ENCODE peak calls at places on chromosomes 11 and 22, in ten cellular contexts. One of them, this sample, is unnamed. For H3K27me3 and H3K36me3, the result is how much of the 10 kb centered on the place peaks cover.

GRCh38 chr11:26950260-26950719 is 43.6 kb upstream of the FIBIN start:
- DNase-seq in neuronal stem cell: no peak
- DNase-seq in CD8-positive, alpha-beta memory T cell: no peak
- DNase-seq in pancreas: peak
- DNase-seq in uterus: no peak
- DNase-seq in IMR-90: peak
- DNase-seq in cardiac muscle cell: peak
- DNase-seq in H1: no peak
- DNase-seq in mesendoderm: no peak
- DNase-seq in tibial nerve: no peak
- DNase-seq in this sample: peak

GRCh38 chr11:24588075-24588474 is 91.2 kb downstream of the LUZP2 start:
- DNase-seq in tibial nerve: no peak
- DNase-seq in IMR-90: peak
- DNase-seq in H1: no peak
- DNase-seq in mesendoderm: no peak
- DNase-seq in pancreas: no peak
- DNase-seq in CD8-positive, alpha-beta memory T cell: no peak
- DNase-seq in uterus: no peak
- DNase-seq in neuronal stem cell: no peak
- DNase-seq in cardiac muscle cell: peak
- DNase-seq in this sample: no peak

GRCh38 chr22:29979645-29980303 is 96.8 kb downstream of the MTMR3 start:
- DNase-seq in mesendoderm: no peak
- DNase-seq in tibial nerve: no peak
- DNase-seq in cardiac muscle cell: no peak
- DNase-seq in IMR-90: no peak
- DNase-seq in neuronal stem cell: no peak
- DNase-seq in pancreas: no peak
- DNase-seq in H1: no peak
- DNase-seq in CD8-positive, alpha-beta memory T cell: no peak
- DNase-seq in uterus: no peak
- DNase-seq in this sample: no peak

GRCh38 chr11:35177370-35177769 is 38.4 kb downstream of the CD44 start:
- DNase-seq in uterus: no peak
- DNase-seq in pancreas: no peak
- DNase-seq in tibial nerve: no peak
- DNase-seq in CD8-positive, alpha-beta memory T cell: peak
- DNase-seq in neuronal stem cell: no peak
- DNase-seq in H1: no peak
- DNase-seq in cardiac muscle cell: no peak
- DNase-seq in IMR-90: peak
- DNase-seq in mesendoderm: no peak
- DNase-seq in this sample: peak

GRCh38 chr11:126307706-126308105 is 3.8 kb downstream of the DCPS start:
- DNase-seq in CD8-positive, alpha-beta memory T cell: no peak
- DNase-seq in tibial nerve: no peak
- DNase-seq in cardiac muscle cell: peak
- DNase-seq in uterus: no peak
- DNase-seq in IMR-90: peak
- DNase-seq in H1: peak
- DNase-seq in neuronal stem cell: no peak
- DNase-seq in mesendoderm: peak
- DNase-seq in pancreas: no peak
- DNase-seq in this sample: peak

GRCh38 chr11:90558328-90558865 is 335.5 kb upstream of the CHORDC1 start:
- DNase-seq in H1: no peak
- DNase-seq in IMR-90: no peak
- DNase-seq in tibial nerve: no peak
- DNase-seq in neuronal stem cell: no peak
- DNase-seq in CD8-positive, alpha-beta memory T cell: no peak
- DNase-seq in cardiac muscle cell: no peak
- DNase-seq in pancreas: peak
- DNase-seq in mesendoderm: no peak
- DNase-seq in uterus: no peak
- DNase-seq in this sample: no peak

GRCh38 chr22:46561435-46561905 is 24.1 kb upstream of the CELSR1 start:
- DNase-seq in cardiac muscle cell: no peak
- DNase-seq in mesendoderm: peak
- DNase-seq in H1: no peak
- DNase-seq in IMR-90: peak
- DNase-seq in CD8-positive, alpha-beta memory T cell: no peak
- DNase-seq in uterus: no peak
- DNase-seq in pancreas: no peak
- DNase-seq in neuronal stem cell: no peak
- DNase-seq in tibial nerve: peak
- DNase-seq in this sample: no peak

GRCh38 chr22:43009444-43009843 is 5.5 kb downstream of the PACSIN2 start:
- DNase-seq in tibial nerve: no peak
- DNase-seq in neuronal stem cell: no peak
- DNase-seq in IMR-90: no peak
- DNase-seq in CD8-positive, alpha-beta memory T cell: no peak
- DNase-seq in mesendoderm: no peak
- DNase-seq in H1: no peak
- DNase-seq in cardiac muscle cell: no peak
- DNase-seq in pancreas: no peak
- DNase-seq in uterus: no peak
- DNase-seq in this sample: no peak

GRCh38 chr11:122655527-122656072 is at the start of gene UBASH3B:
- DNase-seq in cardiac muscle cell: peak
- DNase-seq in mesendoderm: peak
- DNase-seq in pancreas: peak
- DNase-seq in CD8-positive, alpha-beta memory T cell: peak
- DNase-seq in tibial nerve: peak
- DNase-seq in uterus: peak
- DNase-seq in H1: peak
- DNase-seq in IMR-90: peak
- DNase-seq in neuronal stem cell: peak
- DNase-seq in this sample: peak

GRCh38 chr11:122649133-122649532 is 6.4 kb upstream of the UBASH3B start:
- DNase-seq in IMR-90: no peak
- DNase-seq in cardiac muscle cell: peak
- DNase-seq in CD8-positive, alpha-beta memory T cell: no peak
- DNase-seq in pancreas: no peak
- DNase-seq in tibial nerve: no peak
- DNase-seq in H1: no peak
- DNase-seq in neuronal stem cell: no peak
- DNase-seq in mesendoderm: no peak
- DNase-seq in uterus: no peak
- DNase-seq in this sample: no peak

GRCh38 chr11:122653911-122654310 is 1.6 kb upstream of the UBASH3B start:
- DNase-seq in H1: no peak
- DNase-seq in IMR-90: peak
- DNase-seq in CD8-positive, alpha-beta memory T cell: no peak
- DNase-seq in mesendoderm: no peak
- DNase-seq in pancreas: no peak
- DNase-seq in cardiac muscle cell: peak
- DNase-seq in neuronal stem cell: no peak
- DNase-seq in uterus: no peak
- DNase-seq in tibial nerve: no peak
- DNase-seq in this sample: no peak

GRCh38 chr11:122650619-122651018 is 4.9 kb upstream of the UBASH3B start:
- DNase-seq in IMR-90: no peak
- DNase-seq in tibial nerve: no peak
- DNase-seq in pancreas: no peak
- DNase-seq in CD8-positive, alpha-beta memory T cell: no peak
- DNase-seq in cardiac muscle cell: no peak
- DNase-seq in mesendoderm: no peak
- DNase-seq in uterus: no peak
- DNase-seq in neuronal stem cell: no peak
- DNase-seq in H1: no peak
- DNase-seq in this sample: no peak

DNA sequence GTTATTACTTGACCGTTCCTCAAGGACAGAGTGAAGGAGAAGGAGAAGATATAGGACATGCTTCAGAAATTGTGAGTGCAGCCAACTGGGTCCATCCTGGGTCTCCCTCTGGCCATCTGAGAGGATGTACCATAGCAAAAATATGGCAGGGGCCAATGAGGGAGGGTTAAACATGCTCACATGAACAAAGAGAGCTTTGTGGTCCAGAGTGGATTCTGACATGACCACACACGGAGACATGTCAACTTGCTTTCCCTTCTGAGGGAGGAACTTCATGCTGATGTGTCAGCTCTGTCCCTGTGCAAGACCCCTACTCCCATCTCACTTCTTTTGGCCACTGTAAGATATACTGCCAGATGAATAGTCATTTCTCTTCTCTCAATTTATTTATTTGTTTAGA is 3.0 kb upstream of the UBASH3B start:
- DNase-seq in neuronal stem cell: no peak
- DNase-seq in pancreas: no peak
- DNase-seq in CD8-positive, alpha-beta memory T cell: no peak
- DNase-seq in uterus: no peak
- DNase-seq in cardiac muscle cell: no peak
- DNase-seq in mesendoderm: no peak
- DNase-seq in IMR-90: no peak
- DNase-seq in tibial nerve: no peak
- DNase-seq in H1: no peak
- DNase-seq in this sample: no peak
- H3K27me3 ChIP-seq in neuronal stem cell: under half
- H3K27me3 ChIP-seq in pancreas: under half
- H3K27me3 ChIP-seq in CD8-positive, alpha-beta memory T cell: under half
- H3K27me3 ChIP-seq in uterus: under half
- H3K27me3 ChIP-seq in cardiac muscle cell: under half
- H3K27me3 ChIP-seq in mesendoderm: under half
- H3K27me3 ChIP-seq in IMR-90: under half
- H3K27me3 ChIP-seq in tibial nerve: under half
- H3K27me3 ChIP-seq in H1: under half
- H3K27me3 ChIP-seq in this sample: under half

GRCh38 chr11:121550247-121551132 is 97.7 kb upstream of the SORL1-AS1 start:
- DNase-seq in H1: no peak
- DNase-seq in IMR-90: peak
- DNase-seq in neuronal stem cell: no peak
- DNase-seq in tibial nerve: no peak
- DNase-seq in mesendoderm: no peak
- DNase-seq in uterus: no peak
- DNase-seq in CD8-positive, alpha-beta memory T cell: no peak
- DNase-seq in pancreas: no peak
- DNase-seq in cardiac muscle cell: no peak
- DNase-seq in this sample: no peak

GRCh38 chr11:121552160-121552559 is 99.4 kb upstream of the SORL1-AS1 start:
- DNase-seq in neuronal stem cell: no peak
- DNase-seq in IMR-90: no peak
- DNase-seq in mesendoderm: no peak
- DNase-seq in uterus: no peak
- DNase-seq in H1: peak
- DNase-seq in tibial nerve: no peak
- DNase-seq in CD8-positive, alpha-beta memory T cell: no peak
- DNase-seq in cardiac muscle cell: no peak
- DNase-seq in pancreas: no peak
- DNase-seq in this sample: no peak

GRCh38 chr11:121553367-121553766 is 100.6 kb upstream of the SORL1-AS1 start:
- DNase-seq in uterus: no peak
- DNase-seq in H1: no peak
- DNase-seq in pancreas: no peak
- DNase-seq in IMR-90: no peak
- DNase-seq in CD8-positive, alpha-beta memory T cell: no peak
- DNase-seq in cardiac muscle cell: no peak
- DNase-seq in mesendoderm: no peak
- DNase-seq in neuronal stem cell: no peak
- DNase-seq in tibial nerve: no peak
- DNase-seq in this sample: no peak

GRCh38 chr11:121553806-121554205 is 101.0 kb upstream of the SORL1-AS1 start:
- DNase-seq in CD8-positive, alpha-beta memory T cell: no peak
- DNase-seq in uterus: no peak
- DNase-seq in tibial nerve: no peak
- DNase-seq in mesendoderm: no peak
- DNase-seq in IMR-90: peak
- DNase-seq in pancreas: peak
- DNase-seq in H1: no peak
- DNase-seq in cardiac muscle cell: peak
- DNase-seq in neuronal stem cell: no peak
- DNase-seq in this sample: peak

DNA sequence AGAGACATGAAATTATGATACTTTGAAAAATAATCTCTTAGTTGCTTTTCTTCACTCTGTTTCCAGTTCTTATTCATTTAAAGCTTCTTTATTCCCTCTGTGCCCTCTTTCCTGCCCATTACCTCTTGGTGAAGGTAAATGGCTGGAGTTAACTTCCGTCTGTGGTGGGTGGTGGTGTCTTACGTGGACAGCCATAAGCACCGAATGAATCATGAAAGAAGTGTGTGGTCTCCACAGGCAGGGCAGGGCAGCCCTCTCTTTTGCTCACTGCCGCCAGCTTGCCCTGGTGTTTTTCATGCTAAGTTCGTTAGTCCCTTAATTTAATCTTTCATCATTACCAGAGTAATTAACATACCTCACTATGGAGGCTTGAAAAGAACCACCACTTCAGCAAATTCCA is 98.7 kb upstream of the SORL1-AS1 start:
- DNase-seq in IMR-90: no peak
- DNase-seq in pancreas: no peak
- DNase-seq in H1: peak
- DNase-seq in CD8-positive, alpha-beta memory T cell: no peak
- DNase-seq in cardiac muscle cell: no peak
- DNase-seq in mesendoderm: no peak
- DNase-seq in uterus: no peak
- DNase-seq in tibial nerve: no peak
- DNase-seq in neuronal stem cell: no peak
- DNase-seq in this sample: no peak
- H3K36me3 ChIP-seq in IMR-90: under half
- H3K36me3 ChIP-seq in pancreas: under half
- H3K36me3 ChIP-seq in H1: under half
- H3K36me3 ChIP-seq in CD8-positive, alpha-beta memory T cell: half or more
- H3K36me3 ChIP-seq in cardiac muscle cell: under half
- H3K36me3 ChIP-seq in mesendoderm: under half
- H3K36me3 ChIP-seq in uterus: under half
- H3K36me3 ChIP-seq in tibial nerve: under half
- H3K36me3 ChIP-seq in neuronal stem cell: under half
- H3K36me3 ChIP-seq in this sample: under half

GRCh38 chr11:123654566-123655081 is at the start of gene SCN3B:
- DNase-seq in cardiac muscle cell: peak
- DNase-seq in tibial nerve: no peak
- DNase-seq in uterus: peak
- DNase-seq in CD8-positive, alpha-beta memory T cell: no peak
- DNase-seq in IMR-90: peak
- DNase-seq in mesendoderm: peak
- DNase-seq in neuronal stem cell: peak
- DNase-seq in pancreas: peak
- DNase-seq in H1: peak
- DNase-seq in this sample: peak

GRCh38 chr11:123659311-123659710 is 4.9 kb upstream of the SCN3B start:
- DNase-seq in tibial nerve: no peak
- DNase-seq in mesendoderm: no peak
- DNase-seq in IMR-90: no peak
- DNase-seq in cardiac muscle cell: no peak
- DNase-seq in CD8-positive, alpha-beta memory T cell: no peak
- DNase-seq in pancreas: no peak
- DNase-seq in H1: no peak
- DNase-seq in neuronal stem cell: no peak
- DNase-seq in uterus: peak
- DNase-seq in this sample: no peak

GRCh38 chr11:123650901-123651300 is 3.5 kb downstream of the SCN3B start:
- DNase-seq in H1: no peak
- DNase-seq in cardiac muscle cell: no peak
- DNase-seq in pancreas: no peak
- DNase-seq in tibial nerve: no peak
- DNase-seq in mesendoderm: no peak
- DNase-seq in CD8-positive, alpha-beta memory T cell: no peak
- DNase-seq in neuronal stem cell: no peak
- DNase-seq in IMR-90: no peak
- DNase-seq in uterus: no peak
- DNase-seq in this sample: no peak

GRCh38 chr11:123653405-123653996 is 923 bp downstream of the SCN3B start:
- DNase-seq in tibial nerve: no peak
- DNase-seq in mesendoderm: peak
- DNase-seq in CD8-positive, alpha-beta memory T cell: no peak
- DNase-seq in H1: no peak
- DNase-seq in pancreas: no peak
- DNase-seq in cardiac muscle cell: no peak
- DNase-seq in IMR-90: no peak
- DNase-seq in neuronal stem cell: no peak
- DNase-seq in uterus: no peak
- DNase-seq in this sample: no peak

GRCh38 chr11:123653997-123654565 is 343 bp downstream of the SCN3B start:
- DNase-seq in tibial nerve: no peak
- DNase-seq in uterus: no peak
- DNase-seq in IMR-90: peak
- DNase-seq in CD8-positive, alpha-beta memory T cell: no peak
- DNase-seq in H1: peak
- DNase-seq in pancreas: peak
- DNase-seq in mesendoderm: no peak
- DNase-seq in neuronal stem cell: peak
- DNase-seq in cardiac muscle cell: peak
- DNase-seq in this sample: peak
- H3K27me3 ChIP-seq in tibial nerve: under half
- H3K27me3 ChIP-seq in uterus: under half
- H3K27me3 ChIP-seq in IMR-90: under half
- H3K27me3 ChIP-seq in CD8-positive, alpha-beta memory T cell: under half
- H3K27me3 ChIP-seq in H1: under half
- H3K27me3 ChIP-seq in pancreas: under half
- H3K27me3 ChIP-seq in mesendoderm: under half
- H3K27me3 ChIP-seq in neuronal stem cell: half or more
- H3K27me3 ChIP-seq in cardiac muscle cell: under half
- H3K27me3 ChIP-seq in this sample: under half

GRCh38 chr11:8390851-8391612 is 127.4 kb upstream of the LMO1 start:
- DNase-seq in neuronal stem cell: no peak
- DNase-seq in CD8-positive, alpha-beta memory T cell: no peak
- DNase-seq in mesendoderm: no peak
- DNase-seq in IMR-90: no peak
- DNase-seq in tibial nerve: no peak
- DNase-seq in pancreas: no peak
- DNase-seq in uterus: no peak
- DNase-seq in cardiac muscle cell: no peak
- DNase-seq in H1: no peak
- DNase-seq in this sample: no peak
- H3K36me3 ChIP-seq in neuronal stem cell: under half
- H3K36me3 ChIP-seq in CD8-positive, alpha-beta memory T cell: under half
- H3K36me3 ChIP-seq in mesendoderm: under half
- H3K36me3 ChIP-seq in IMR-90: under half
- H3K36me3 ChIP-seq in tibial nerve: under half
- H3K36me3 ChIP-seq in pancreas: under half
- H3K36me3 ChIP-seq in uterus: under half
- H3K36me3 ChIP-seq in cardiac muscle cell: under half
- H3K36me3 ChIP-seq in H1: under half
- H3K36me3 ChIP-seq in this sample: under half

This sample was measured in brain microvascular endothelial cell.